ENCODE peak calls at places on chromosomes 12 and 14, in ten cellular contexts. F is IMR-90, Z is left ventricle myocardium inferior, N is upper lobe of right lung, R is MM.1S, G is stomach, M is fibroblast of mammary gland, L is colonic mucosa, W is bronchial epithelial cell, H is endothelial cell of umbilical vein. P is an unnamed sample.

GRCh38 chr12:116093915-116094314 is 183.6 kb downstream of the MED13L start:
- DNase-seq in F (no peak), Z (no peak), N (no peak), R (no peak), G (no peak), M (peak; percentile 23), L (no peak), W (no peak), H (no peak), P (no peak)

GRCh38 chr12:92987362-92987761 is 58.3 kb upstream of the EEA1 start:
- DNase-seq in F (peak; percentile 79), Z (no peak), N (no peak), R (peak; percentile 83), G (no peak), M (peak; percentile 84), L (peak; percentile 41), W (peak; percentile 73), H (peak; percentile 82), P (peak; percentile 87)

GRCh38 chr12:59173696-59174095 is 253.4 kb upstream of the LRIG3 start:
- DNase-seq in F (peak; percentile 8), Z (no peak), N (no peak), R (no peak), G (no peak), M (peak; percentile 5), L (no peak), W (no peak), H (no peak), P (no peak)

GRCh38 chr12:27615331-27615891 is 80.8 kb upstream of the REP15 start:
- DNase-seq in F (peak; percentile 56), Z (no peak), N (no peak), R (no peak), G (no peak), M (no peak), L (no peak), W (peak; percentile 21), H (no peak), P (no peak)

GRCh38 chr12:31238764-31239387 is 87.1 kb downstream of the SINHCAF start:
- DNase-seq in F (peak; percentile 50), Z (peak; percentile 64), N (no peak), R (peak; percentile 84), G (peak; percentile 75), M (peak; percentile 62), L (peak; percentile 79), W (peak; percentile 74), H (peak; percentile 67), P (peak; percentile 79)

GRCh38 chr12:113247123-113248045 is 26.1 kb downstream of the TPCN1 start:
- DNase-seq in F (peak; percentile 68), Z (no peak), N (no peak), R (no peak), G (no peak), M (peak; percentile 65), L (no peak), W (peak; percentile 87), H (peak; percentile 67), P (no peak)

GRCh38 chr14:74614508-74615495 is 2.8 kb upstream of the LTBP2 start:
- DNase-seq in F (no peak), Z (no peak), N (no peak), R (no peak), G (no peak), M (peak; percentile 56), L (no peak), W (peak; percentile 50), H (no peak), P (peak; percentile 50)

GRCh38 chr12:27285395-27285794 is 41.3 kb downstream of the STK38L start:
- DNase-seq in F (peak; percentile 23), Z (no peak), N (no peak), R (no peak), G (no peak), M (peak; percentile 32), L (no peak), W (no peak), H (peak; percentile 57), P (no peak)

GRCh38 chr14:92728781-92729364 is 19.6 kb downstream of the LGMN start:
- DNase-seq in F (peak; percentile 31), Z (no peak), N (no peak), R (no peak), G (peak; percentile 61), M (peak; percentile 79), L (no peak), W (peak; percentile 88), H (peak; percentile 20), P (peak; percentile 82)

GRCh38 chr14:105343194-105343593 is 28.6 kb downstream of the PACS2 start:
- DNase-seq in F (peak; percentile 56), Z (no peak), N (no peak), R (no peak), G (no peak), M (no peak), L (no peak), W (no peak), H (no peak), P (no peak)

DNA sequence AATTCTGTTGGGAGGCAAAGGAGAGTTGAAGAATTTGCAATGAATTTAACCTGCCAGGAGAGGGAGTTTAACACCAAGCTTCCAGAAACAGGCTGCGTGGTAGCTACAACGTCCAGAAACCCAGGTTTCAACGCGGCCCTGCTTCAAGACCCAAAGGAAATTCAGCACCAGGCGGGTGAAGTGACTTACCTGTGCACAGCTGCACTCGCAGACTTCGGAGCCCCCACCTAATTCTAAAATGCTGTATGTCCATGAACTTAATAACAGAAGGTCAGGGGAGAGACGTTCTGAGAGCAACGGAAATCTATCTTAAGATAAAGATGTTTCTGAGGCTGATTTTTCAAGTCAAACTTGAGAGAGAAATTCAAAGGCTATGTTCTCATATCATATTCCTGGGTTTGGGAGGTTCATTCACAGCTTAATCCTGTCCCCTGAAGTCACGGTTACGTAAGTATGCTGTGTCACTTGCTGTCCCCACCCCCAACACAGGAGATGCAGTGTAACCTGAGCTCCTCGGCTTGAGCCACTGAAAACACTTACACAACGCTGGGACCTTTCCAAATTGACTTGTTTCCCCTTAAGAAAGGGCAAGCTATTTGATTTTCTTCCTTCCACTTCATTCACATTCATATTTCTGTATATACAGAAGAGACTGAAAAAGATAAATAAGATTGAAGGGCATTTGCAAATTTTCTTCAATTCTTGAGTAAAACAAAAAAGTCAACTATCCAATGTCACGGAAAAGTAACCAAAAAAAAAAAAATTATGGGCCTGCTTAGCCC is 22.7 kb downstream of the CLIP1 start:
- DNase-seq in F (peak; percentile 94), Z (peak; percentile 53), N (peak; percentile 75), R (peak; percentile 52), G (peak; percentile 75), M (peak; percentile 96), L (peak; percentile 50), W (peak; percentile 89), H (peak; percentile 82), P (peak; percentile 87)
- TF ChIP-seq CTCF in F (peak; percentile 85), Z (peak; percentile 77), N (peak; percentile 63), R (peak; percentile 42), G (peak; percentile 84), M (peak; percentile 74), L (peak; percentile 68), W (peak; percentile 68), H (peak; percentile 67), P (peak; percentile 59)

DNA sequence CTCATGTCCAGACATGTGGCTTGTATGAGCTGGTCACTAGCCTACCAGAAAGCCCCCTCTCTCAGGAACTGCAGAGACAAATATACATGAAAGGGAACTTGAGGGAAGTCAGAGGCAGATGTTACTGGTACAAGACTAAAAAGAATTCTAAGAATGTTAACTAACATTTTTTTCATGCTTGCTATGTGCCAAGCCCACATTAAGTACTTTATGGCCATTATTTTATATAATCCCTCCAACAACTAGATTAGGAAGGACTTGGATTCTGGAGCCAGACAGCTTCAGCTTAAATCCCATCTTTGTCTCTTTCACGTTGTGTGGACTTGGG is 24.6 kb downstream of the TTC9 start:
- DNase-seq in F (no peak), Z (no peak), N (no peak), R (no peak), G (no peak), M (no peak), L (no peak), W (no peak), H (no peak), P (no peak)
- H3K4me3 ChIP-seq in F (no peak overlapping the region), Z (no peak overlapping the region), N (no peak overlapping the region), R (no peak overlapping the region), G (no peak overlapping the region), M (no peak overlapping the region), L (no peak overlapping the region), W (no peak overlapping the region), H (no peak overlapping the region), P (peak overlapping the region; percentile 41)

DNA sequence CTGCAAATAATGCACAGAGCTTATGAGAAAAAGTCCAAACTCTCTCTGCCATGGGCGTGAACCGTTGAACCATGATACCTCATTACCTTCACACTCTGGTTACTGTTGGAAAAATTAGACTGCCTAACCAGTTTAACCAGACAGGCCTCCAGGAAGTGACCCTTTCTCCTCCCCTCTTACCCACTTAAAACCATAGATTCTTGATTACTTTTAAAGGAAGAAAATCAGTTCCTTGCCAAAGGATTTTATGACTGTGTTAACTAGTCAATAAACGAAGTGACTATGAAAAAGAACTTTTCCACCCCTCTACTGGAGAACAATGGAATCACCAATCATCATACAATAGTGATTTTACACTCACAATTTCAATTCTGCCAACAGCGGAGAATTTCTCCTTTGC is 254.0 kb upstream of the ATP2B1 start:
- DNase-seq in F (no peak), Z (no peak), N (no peak), R (no peak), G (no peak), M (peak; percentile 19), L (peak; percentile 66), W (peak; percentile 35), H (peak; percentile 31), P (no peak)
- TF ChIP-seq CTCF in F (no peak), Z (peak; percentile 25), N (peak; percentile 18), R (peak; percentile 10), G (peak; percentile 18), M (peak; percentile 33), L (peak; percentile 37), W (no peak), H (no peak), P (peak; percentile 12)

GRCh38 chr12:101924647-101925046 is 47.3 kb downstream of the DRAM1 start:
- DNase-seq in F (peak; percentile 46), Z (no peak), N (no peak), R (no peak), G (no peak), M (peak; percentile 72), L (no peak), W (no peak), H (no peak), P (no peak)

GRCh38 chr12:101927042-101927441 is 49.7 kb downstream of the DRAM1 start:
- DNase-seq in F (peak; percentile 83), Z (no peak), N (no peak), R (no peak), G (no peak), M (peak; percentile 82), L (no peak), W (no peak), H (no peak), P (no peak)

GRCh38 chr12:101927999-101928398 is 50.6 kb downstream of the DRAM1 start:
- DNase-seq in F (no peak), Z (no peak), N (no peak), R (no peak), G (no peak), M (no peak), L (no peak), W (no peak), H (no peak), P (no peak)

GRCh38 chr12:101925352-101925751 is 48.0 kb downstream of the DRAM1 start:
- DNase-seq in F (peak; percentile 99), Z (peak; percentile 46), N (no peak), R (no peak), G (peak; percentile 39), M (peak; percentile 99), L (peak; percentile 27), W (peak; percentile 78), H (no peak), P (no peak)

DNA sequence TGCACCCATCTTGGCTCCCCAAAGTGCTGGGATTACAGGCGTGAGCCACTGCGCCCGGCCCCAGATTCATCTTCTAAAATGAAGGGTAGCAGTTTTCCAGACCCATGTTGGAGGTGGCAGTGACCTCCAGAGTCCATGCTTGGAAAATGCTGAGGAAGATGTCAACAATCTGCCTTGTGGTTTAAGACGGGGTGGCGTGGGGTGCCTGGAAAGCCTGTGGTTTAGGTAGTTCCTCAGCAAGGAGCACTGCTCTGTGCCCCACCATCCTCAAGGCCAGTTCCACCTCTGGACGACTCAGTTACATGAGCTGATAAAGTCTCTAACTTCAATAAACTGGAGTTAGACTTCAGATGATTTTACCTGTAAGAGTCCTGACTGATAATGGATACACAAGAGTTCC is 48.6 kb downstream of the DRAM1 start:
- DNase-seq in F (no peak), Z (no peak), N (peak; percentile 70), R (no peak), G (no peak), M (no peak), L (no peak), W (no peak), H (no peak), P (no peak)
- H3K4me3 ChIP-seq in F (no peak overlapping the region), Z (no peak overlapping the region), N (no peak overlapping the region), R (no peak overlapping the region), G (no peak overlapping the region), M (no peak overlapping the region), L (no peak overlapping the region), W (no peak overlapping the region), H (no peak overlapping the region), P (no peak overlapping the region)